ENCODE peak calls at places on chromosome 5, in eight cellular contexts. M, I, Y, G, J, L, H and T are unnamed samples.

GRCh38 chr5:154573011-154573410 is 95.0 kb upstream of the HAND1 start:
- DNase-seq in Y (no peak), H (no peak), G (no peak), J (no peak), I (no peak), M (no peak), L (no peak), T (no peak)

GRCh38 chr5:4065472-4066320 is 470.1 kb downstream of the IRX1 start:
- DNase-seq in J (no peak), H (no peak), Y (no peak), G (no peak), M (no peak), L (no peak), I (no peak), T (no peak)

GRCh38 chr5:43305948-43306563 is 7.2 kb downstream of the HMGCS1 start:
- DNase-seq in I (no peak), Y (no peak), J (no peak), L (no peak), M (peak), G (no peak), H (peak), T (no peak)

GRCh38 chr5:178295589-178295988 is 63.0 kb upstream of the PHYKPL start:
- DNase-seq in Y (no peak), J (no peak), H (no peak), M (no peak), L (no peak), G (no peak), I (no peak), T (no peak)

GRCh38 chr5:37437716-37438115 is 58.6 kb downstream of the WDR70 start:
- DNase-seq in J (no peak), M (no peak), I (no peak), H (no peak), L (no peak), G (no peak), Y (no peak), T (no peak)

GRCh38 chr5:9742848-9743247 is 112.7 kb upstream of the TAS2R1 start:
- DNase-seq in Y (no peak), J (no peak), H (no peak), M (no peak), G (no peak), I (no peak), L (no peak), T (no peak)

GRCh38 chr5:17928571-17928970 is 294.3 kb downstream of the TAF11L14 start:
- DNase-seq in I (no peak), G (no peak), L (no peak), J (no peak), H (no peak), M (no peak), Y (peak), T (no peak)

GRCh38 chr5:54021413-54022155 is 288.8 kb downstream of the ARL15 start:
- DNase-seq in Y (no peak), L (no peak), M (no peak), G (no peak), I (peak), J (no peak), H (no peak), T (no peak)

GRCh38 chr5:179758905-179759304 is 26.3 kb downstream of the MAML1 start:
- DNase-seq in Y (no peak), J (no peak), H (no peak), L (no peak), I (no peak), G (no peak), M (no peak), T (no peak)

GRCh38 chr5:39794511-39794910 is 369.7 kb upstream of the DAB2 start:
- DNase-seq in H (no peak), I (no peak), L (no peak), J (no peak), M (no peak), Y (no peak), G (no peak), T (no peak)